ENCODE peak calls at places on chromosome 14, in seven cellular contexts. R, E, C, L, K, M and D are unnamed samples.

GRCh38 chr14:35240233-35240632 is 51.9 kb upstream of the PSMA6 start:
- DNase-seq in L (no peak), M (no peak), R (no peak), E (no peak), C (no peak), K (no peak), D (no peak)

GRCh38 chr14:104549536-104550339 is 29.8 kb upstream of the C14orf180 start:
- DNase-seq in E (no peak), L (no peak), R (no peak), M (no peak), C (no peak), K (no peak), D (no peak)

GRCh38 chr14:24274101-24274543 is 2.7 kb upstream of the RABGGTA start:
- DNase-seq in R (no peak), L (no peak), E (no peak), C (no peak), M (peak), K (peak), D (no peak)

GRCh38 chr14:61074852-61075251 is 93.8 kb downstream of the SLC38A6 start:
- DNase-seq in R (no peak), M (no peak), E (no peak), C (no peak), L (no peak), K (no peak), D (no peak)

GRCh38 chr14:33493990-33494389 is 456.9 kb downstream of the EGLN3 start:
- DNase-seq in E (no peak), M (no peak), C (no peak), R (no peak), K (no peak), L (no peak), D (no peak)

GRCh38 chr14:100660498-100661339 is 66.0 kb upstream of the DLK1 start:
- DNase-seq in M (peak), K (no peak), C (no peak), R (no peak), L (no peak), E (no peak), D (no peak)

GRCh38 chr14:91252901-91253794 is 8.6 kb upstream of the GPR68 start:
- DNase-seq in K (peak), E (peak), M (peak), C (no peak), R (no peak), L (no peak), D (no peak)

GRCh38 chr14:64209428-64210165 is 84.6 kb downstream of the ESR2 start:
- DNase-seq in E (peak), K (no peak), C (no peak), R (no peak), L (no peak), M (peak), D (no peak)

GRCh38 chr14:90580381-90581335 is 183.8 kb downstream of the CALM1 start:
- DNase-seq in R (no peak), E (no peak), M (no peak), L (no peak), C (no peak), K (no peak), D (no peak)

GRCh38 chr14:64539186-64539552 is 1.4 kb upstream of the HSPA2 start:
- DNase-seq in K (no peak), L (no peak), C (no peak), R (no peak), E (no peak), M (peak), D (no peak)

GRCh38 chr14:67919259-67919658 is 99.7 kb downstream of the RAD51B start:
- DNase-seq in R (no peak), M (no peak), C (peak), K (no peak), E (no peak), L (no peak), D (no peak)

GRCh38 chr14:101855958-101856357 is 94.4 kb downstream of the PPP2R5C start:
- DNase-seq in C (no peak), E (no peak), R (no peak), K (no peak), M (no peak), L (no peak), D (no peak)

GRCh38 chr14:44854114-44854513 is 107.6 kb downstream of the KLHL28 start:
- DNase-seq in C (no peak), M (no peak), E (no peak), R (no peak), K (no peak), L (no peak), D (no peak)

GRCh38 chr14:100872241-100872640 is 31.3 kb downstream of the RTL1 start:
- DNase-seq in M (peak), R (no peak), C (peak), K (no peak), E (no peak), L (no peak), D (no peak)

GRCh38 chr14:61476737-61477410 is 155.5 kb downstream of the PRKCH start:
- DNase-seq in K (peak), L (no peak), E (no peak), C (peak), R (peak), M (peak), D (peak)

GRCh38 chr14:33408291-33408690 is 469.6 kb downstream of the NPAS3 start:
- DNase-seq in M (no peak), K (no peak), L (no peak), C (no peak), R (no peak), E (no peak), D (no peak)

GRCh38 chr14:68866991-68867533 is 74.2 kb upstream of the ZFP36L1 start:
- DNase-seq in K (no peak), C (no peak), R (no peak), M (no peak), E (no peak), L (no peak), D (no peak)

GRCh38 chr14:37122288-37122687 is 50.1 kb downstream of the SLC25A21 start:
- DNase-seq in C (no peak), K (no peak), E (no peak), R (no peak), M (peak), L (no peak), D (peak)

GRCh38 chr14:105091335-105092123 is 26.3 kb upstream of the GPR132 start:
- DNase-seq in C (no peak), L (no peak), E (peak), M (peak), R (peak), K (peak), D (no peak)

GRCh38 chr14:65750906-65751305 is 338.4 kb downstream of the FUT8 start:
- DNase-seq in E (no peak), M (no peak), C (no peak), K (no peak), R (no peak), L (no peak), D (no peak)

GRCh38 chr14:31261859-31262739 is 54.5 kb upstream of the HECTD1 start:
- DNase-seq in C (no peak), L (no peak), K (peak), M (peak), E (no peak), R (peak), D (no peak)

GRCh38 chr14:64569108-64570045 is 19.6 kb downstream of the PPP1R36 start:
- DNase-seq in M (peak), K (peak), R (peak), L (no peak), E (peak), C (peak), D (no peak)

GRCh38 chr14:35331605-35332516 is 39.7 kb downstream of the PSMA6 start:
- DNase-seq in R (no peak), M (peak), K (peak), C (peak), L (no peak), E (no peak), D (no peak)

GRCh38 chr14:21039585-21040369 is 2.4 kb upstream of the RNASE7 start:
- DNase-seq in M (peak), R (peak), E (no peak), C (peak), L (no peak), K (peak), D (peak)

GRCh38 chr14:83255015-83255726 is 1721.5 kb upstream of the SEL1L start:
- DNase-seq in C (no peak), K (no peak), M (peak), R (no peak), L (no peak), E (no peak), D (no peak)

GRCh38 chr14:90305176-90305601 is 26.6 kb downstream of the NRDE2 start:
- DNase-seq in K (no peak), R (no peak), M (no peak), L (no peak), C (no peak), E (no peak), D (no peak)

GRCh38 chr14:58171090-58171489 is 19.1 kb upstream of the ARMH4 start:
- DNase-seq in L (no peak), R (peak), C (peak), M (peak), E (peak), K (peak), D (peak)
- H3K4me3 ChIP-seq in L (peak), R (no peak), C (no peak), M (no peak), E (no peak), K (no peak), D (no peak)

GRCh38 chr14:70292716-70293115 is 66.8 kb downstream of the COX16 start:
- DNase-seq in M (no peak), R (no peak), E (no peak), C (no peak), L (no peak), K (no peak), D (no peak)

DNA sequence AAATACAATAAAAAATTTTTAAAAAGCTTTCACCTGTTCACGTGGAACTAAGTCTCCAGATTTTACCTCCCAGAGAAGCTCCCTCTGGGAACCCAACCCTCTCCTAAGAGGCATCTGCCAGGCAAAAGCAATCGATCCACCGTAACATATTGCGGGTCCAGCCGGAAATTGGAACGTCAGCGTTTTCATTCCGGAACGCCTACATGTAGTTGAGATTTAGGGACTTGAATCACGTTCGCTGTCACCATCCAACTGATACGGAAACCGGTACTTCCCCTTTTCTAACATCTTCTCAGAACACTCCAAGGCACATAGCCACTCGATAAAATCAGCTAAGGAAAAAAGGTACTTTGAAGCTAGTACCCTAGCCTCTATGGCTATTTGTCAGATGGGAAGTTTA is 70.3 kb downstream of the COX16 start:
- DNase-seq in L (no peak), C (no peak), E (no peak), K (no peak), R (no peak), M (no peak), D (no peak)
- TF ChIP-seq CTCF in L (no peak), C (no peak), E (no peak), K (no peak), R (no peak), M (no peak), D (no peak)

DNA sequence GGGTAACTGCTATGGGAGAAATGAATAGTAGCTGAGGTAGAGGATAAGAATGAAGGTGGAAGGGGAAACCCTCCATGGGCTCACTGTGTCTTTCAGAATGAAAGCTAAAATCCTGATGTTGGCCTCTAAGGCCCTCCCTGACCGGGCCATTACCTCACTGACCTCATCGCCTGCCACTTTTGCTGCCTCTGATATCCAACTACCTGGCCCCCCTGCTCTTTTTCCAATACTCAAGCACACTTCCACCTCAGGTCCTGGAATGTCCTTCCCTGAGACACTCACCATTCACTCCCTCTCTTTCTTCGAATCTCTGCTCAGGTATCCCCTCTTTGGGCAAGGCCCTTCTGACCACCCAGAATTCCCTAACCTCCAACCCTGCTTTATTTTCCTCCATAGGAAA is 1.4 kb upstream of the BATF start:
- DNase-seq in K (no peak), C (no peak), L (no peak), E (no peak), M (no peak), R (no peak), D (no peak)
- H3K4me3 ChIP-seq in K (no peak), C (no peak), L (no peak), E (no peak), M (no peak), R (no peak), D (no peak)

GRCh38 chr14:57066887-57067513 is 201.7 kb downstream of the EXOC5 start:
- DNase-seq in C (peak), K (peak), M (peak), E (no peak), L (no peak), R (no peak), D (no peak)
- TF ChIP-seq CTCF in C (peak), K (no peak), M (peak), E (peak), L (no peak), R (no peak), D (peak)

DNA sequence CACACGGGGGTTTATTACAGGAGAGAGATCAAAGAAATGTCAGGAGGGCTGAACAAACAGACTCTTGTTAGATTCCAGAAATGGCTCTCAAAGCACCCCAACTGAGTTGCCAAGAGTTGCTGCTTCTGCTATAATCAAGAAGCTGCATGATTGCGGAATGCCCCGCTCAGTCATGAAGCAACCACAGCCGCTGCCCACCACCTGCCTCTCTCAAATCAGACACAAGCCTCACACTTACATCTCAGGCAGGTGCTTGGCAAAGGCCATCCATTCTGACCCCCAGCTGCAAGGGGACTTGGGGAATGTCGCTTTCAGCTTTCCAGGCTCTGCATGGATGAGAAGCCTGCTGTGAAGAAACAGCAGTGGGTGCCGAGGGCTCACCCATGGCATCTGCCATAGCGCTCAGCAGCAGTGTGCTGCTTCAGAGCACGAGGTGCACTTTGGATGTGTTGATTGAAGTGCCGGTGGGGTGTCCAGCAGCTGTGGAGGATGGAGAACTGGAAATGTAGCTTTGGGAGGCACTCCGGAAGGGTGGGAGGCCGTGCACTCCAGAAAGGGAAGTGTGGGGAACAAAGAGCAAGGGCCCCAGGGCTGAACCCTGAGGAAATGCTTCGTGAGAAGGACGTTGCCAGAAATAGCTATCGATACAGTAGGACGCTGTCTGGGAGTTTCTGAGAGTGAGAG is 37.7 kb downstream of the LRRC74A start:
- DNase-seq in E (peak), R (peak), M (no peak), L (no peak), C (no peak), K (no peak), D (no peak)
- H3K4me3 ChIP-seq in E (peak), R (no peak), M (no peak), L (peak), C (no peak), K (no peak), D (no peak)